ENCODE peak calls at places on chromosome 14, in ten cellular contexts. L is psoas muscle, N is transverse colon, H is MM.1S, W is left ventricle myocardium inferior, M is activated B cell treated with CpG ODN at 0.5 μM for 24 hours, F is ovary, X is cardiac muscle cell, V is K562, I is lower lobe of right lung. G is an unnamed sample.

GRCh38 chr14:53022593-53022992 is 71.7 kb upstream of the FERMT2 start:
- DNase-seq in L (no peak), N (no peak), H (no peak), W (no peak), M (no peak), F (no peak), X (no peak), V (no peak), I (no peak), G (no peak)

GRCh38 chr14:92247937-92248336 is 75.0 kb upstream of the SLC24A4 start:
- DNase-seq in L (no peak), N (no peak), H (no peak), W (no peak), M (no peak), F (no peak), X (no peak), V (no peak), I (no peak), G (no peak)

GRCh38 chr14:23566782-23567185 is 807 bp downstream of the AP1G2 start:
- DNase-seq in L (no peak), N (no peak), H (no peak), W (no peak), M (no peak), F (no peak), X (no peak), V (no peak), I (no peak), G (no peak)

GRCh38 chr14:50225974-50226297 is 5.4 kb downstream of the SOS2 start:
- DNase-seq in L (no peak), N (no peak), H (no peak), W (no peak), M (no peak), F (no peak), X (no peak), V (no peak), I (no peak), G (no peak)

GRCh38 chr14:105299654-105300541 is 903 bp downstream of the BRF1 start:
- DNase-seq in L (no peak), N (peak), H (no peak), W (no peak), M (no peak), F (peak), X (no peak), V (no peak), I (peak), G (peak)

GRCh38 chr14:88346048-88346639 is 23.1 kb upstream of the KCNK10 start:
- DNase-seq in L (no peak), N (no peak), H (no peak), W (no peak), M (no peak), F (no peak), X (no peak), V (peak), I (no peak), G (no peak)

GRCh38 chr14:103731481-103731880 is 15.9 kb downstream of the ZFYVE21 start:
- DNase-seq in L (no peak), N (no peak), H (no peak), W (no peak), M (no peak), F (no peak), X (no peak), V (no peak), I (peak), G (no peak)

GRCh38 chr14:20372796-20373195 is 29.4 kb downstream of the PARP2 start:
- DNase-seq in L (no peak), N (no peak), H (no peak), W (no peak), M (no peak), F (no peak), X (no peak), V (no peak), I (no peak), G (no peak)

GRCh38 chr14:105203057-105203494 is 22.0 kb upstream of the NUDT14 start:
- DNase-seq in L (peak), N (peak), H (peak), W (peak), M (peak), F (peak), X (peak), V (peak), I (peak), G (peak)

DNA sequence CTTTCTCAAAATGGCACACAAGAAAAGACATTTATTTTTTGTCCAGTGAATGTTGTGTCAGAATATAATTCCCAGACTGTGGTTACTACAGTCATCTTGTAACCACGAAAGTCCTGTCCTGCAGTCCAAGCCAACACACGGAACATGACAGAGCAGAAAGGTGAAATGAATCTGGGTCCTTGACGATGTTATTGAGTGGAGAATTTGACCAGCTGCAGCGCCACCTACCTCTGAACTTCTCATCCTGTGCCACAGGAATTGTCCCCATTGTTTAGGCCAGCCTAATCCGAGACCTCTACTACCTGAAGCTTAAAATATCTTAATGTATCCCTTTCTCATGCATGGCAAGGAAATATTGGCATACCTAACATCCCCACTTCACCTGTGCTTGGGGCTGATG is 64.1 kb upstream of the OTX2 start:
- DNase-seq in L (no peak), N (peak), H (no peak), W (no peak), M (no peak), F (no peak), X (peak), V (peak), I (no peak), G (peak)
- TF ChIP-seq CTCF in L (no peak), N (no peak), H (no peak), W (peak), M (no peak), F (no peak), X (no peak), V (peak), I (peak), G (peak)

DNA sequence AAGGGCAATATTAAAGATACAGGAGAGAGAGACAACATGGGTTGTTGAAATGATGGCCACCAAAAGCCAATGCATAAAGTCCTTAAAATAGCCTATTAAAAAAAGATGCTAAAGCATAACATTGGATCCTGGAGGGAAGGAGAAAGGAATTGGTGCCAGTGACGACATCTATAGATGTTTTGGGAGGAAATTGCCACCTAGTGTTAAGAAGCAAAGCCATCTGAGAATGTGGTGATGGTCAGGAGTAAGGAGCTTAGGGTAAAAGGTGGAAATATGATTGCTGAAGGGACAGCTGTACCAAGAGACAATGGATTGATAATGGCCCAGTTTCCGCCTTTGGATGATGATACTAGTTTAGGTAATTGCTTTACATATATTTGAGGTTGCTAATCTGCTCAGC is 85.1 kb downstream of the TMEM30B start:
- DNase-seq in L (no peak), N (no peak), H (no peak), W (no peak), M (no peak), F (no peak), X (no peak), V (no peak), I (no peak), G (no peak)
- TF ChIP-seq CTCF in L (no peak), N (no peak), H (no peak), W (no peak), M (no peak), F (no peak), X (peak), V (no peak), I (no peak), G (no peak)

GRCh38 chr14:99034711-99035171 is 237.3 kb downstream of the BCL11B start:
- DNase-seq in L (no peak), N (no peak), H (no peak), W (no peak), M (no peak), F (no peak), X (no peak), V (no peak), I (no peak), G (no peak)
- TF ChIP-seq CTCF in L (no peak), N (no peak), H (no peak), W (no peak), M (no peak), F (no peak), X (no peak), V (no peak), I (no peak), G (no peak)

DNA sequence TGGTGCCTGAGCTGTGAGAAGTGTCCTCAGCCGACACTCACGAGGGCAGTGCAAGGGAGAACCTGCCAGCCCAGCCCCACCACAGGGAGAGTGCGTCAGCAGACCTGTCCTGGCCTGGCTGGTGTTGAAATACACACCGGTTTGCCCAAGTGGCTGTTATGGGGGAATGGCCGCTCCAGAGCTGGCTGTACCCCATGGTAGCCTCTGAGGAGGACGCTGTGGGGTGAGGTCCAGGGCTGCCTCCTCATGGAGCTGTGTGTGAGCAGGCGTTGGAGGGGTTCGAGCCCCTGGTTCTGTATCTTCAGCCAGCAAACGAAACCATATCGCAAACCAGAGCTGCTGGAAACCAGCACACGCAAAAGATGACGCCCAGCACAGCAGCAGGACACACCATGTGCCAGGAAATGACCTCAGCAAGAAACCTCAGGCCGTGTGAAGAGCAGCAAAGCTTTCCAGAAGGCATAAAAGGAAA is 9.3 kb downstream of the ANKRD9 start:
- DNase-seq in L (peak), N (peak), H (no peak), W (peak), M (no peak), F (no peak), X (no peak), V (peak), I (peak), G (no peak)
- TF ChIP-seq CTCF in L (no peak), N (no peak), H (no peak), W (no peak), M (no peak), F (no peak), X (no peak), V (no peak), I (no peak), G (no peak)

GRCh38 chr14:64293976-64294671 is at the start of gene ESR2:
- DNase-seq in L (peak), N (peak), H (peak), W (peak), M (peak), F (peak), X (peak), V (peak), I (peak), G (peak)
- TF ChIP-seq CTCF in L (peak), N (no peak), H (no peak), W (no peak), M (no peak), F (peak), X (peak), V (no peak), I (peak), G (no peak)

G was measured in endothelial cell.